ENCODE peak calls at places on chromosomes 3 and 15, in ten cellular contexts. E is CD8-positive, alpha-beta T cell; N is glutamatergic neuron; J is cardiac muscle cell; O is astrocyte of the spinal cord; K is GM10248; F is PC-9; W is RWPE1; Q is GM23338; Y is psoas muscle. D is an unnamed sample.
A peak's percentile ranks its signal among the peaks of the same experiment; 100 is the strongest.

GRCh38 chr3:28672411-28672810 is 323.8 kb upstream of the AZI2 start:
- DNase-seq in Q (no peak), F (no peak), O (no peak), E (no peak), Y (no peak), K (no peak), J (no peak), N (no peak), W (no peak), D (no peak)

GRCh38 chr15:29086891-29087290 is 182.7 kb downstream of the NSMCE3 start:
- DNase-seq in W (no peak), N (no peak), Y (no peak), Q (no peak), E (no peak), F (no peak), J (no peak), K (no peak), O (no peak), D (no peak)

GRCh38 chr15:92909131-92909781 is 9.1 kb downstream of the CHD2 start:
- DNase-seq in N (no peak), K (no peak), O (peak; percentile 76), J (no peak), Q (no peak), W (no peak), Y (no peak), F (no peak), E (no peak), D (no peak)

GRCh38 chr15:61335998-61336648 is 107.0 kb upstream of the RORA start:
- DNase-seq in N (no peak), W (no peak), E (no peak), Y (no peak), F (no peak), K (no peak), O (no peak), Q (no peak), J (no peak), D (no peak)

GRCh38 chr15:93716615-93717221 is 514.6 kb upstream of the MCTP2 start:
- DNase-seq in E (no peak), W (no peak), J (no peak), O (no peak), N (no peak), Q (no peak), Y (no peak), K (no peak), F (no peak), D (no peak)

GRCh38 chr3:197300361-197300760 is 1.9 kb upstream of the DLG1 start:
- DNase-seq in J (no peak), W (no peak), E (no peak), Q (no peak), O (no peak), Y (no peak), F (no peak), K (no peak), N (no peak), D (no peak)

GRCh38 chr15:85496551-85497545 is 116.4 kb downstream of the AKAP13 start:
- DNase-seq in F (no peak), N (no peak), O (no peak), J (no peak), K (no peak), E (no peak), Q (no peak), Y (no peak), W (no peak), D (no peak)

GRCh38 chr3:184648726-184649125 is 63.1 kb downstream of the MAGEF1 start:
- DNase-seq in K (no peak), E (no peak), N (no peak), Y (no peak), J (no peak), F (no peak), W (no peak), Q (no peak), O (no peak), D (no peak)

GRCh38 chr3:155556531-155556930 is 188.3 kb downstream of the PLCH1 start:
- DNase-seq in F (no peak), J (peak; percentile 1), N (no peak), O (no peak), E (no peak), Y (no peak), K (no peak), Q (no peak), W (no peak), D (no peak)

GRCh38 chr15:90227816-90228772 is 5.6 kb downstream of the CIB1 start:
- DNase-seq in K (no peak), F (no peak), N (no peak), Y (no peak), O (no peak), Q (no peak), W (no peak), E (no peak), J (no peak), D (no peak)

GRCh38 chr3:172513488-172513887 is 9.7 kb downstream of the TNFSF10 start:
- DNase-seq in O (no peak), E (no peak), N (no peak), Q (no peak), Y (no peak), K (no peak), J (no peak), W (no peak), F (no peak), D (no peak)

GRCh38 chr15:63832620-63833245 is 1.0 kb downstream of the HERC1 start:
- DNase-seq in J (no peak), E (no peak), K (no peak), F (peak; percentile 6), Y (no peak), N (no peak), Q (peak; percentile 12), O (no peak), W (no peak), D (no peak)

GRCh38 chr3:170470063-170471006 is 51.7 kb downstream of the CLDN11 start:
- DNase-seq in J (no peak), Y (no peak), O (peak; percentile 65), N (no peak), E (no peak), F (no peak), W (no peak), K (no peak), Q (no peak), D (no peak)

GRCh38 chr15:49421991-49422390 is 1.1 kb upstream of the FGF7 start:
- DNase-seq in E (no peak), F (peak; percentile 22), W (peak; percentile 23), Q (peak; percentile 75), J (peak; percentile 49), K (peak; percentile 26), N (no peak), O (peak; percentile 76), Y (peak; percentile 62), D (no peak)

GRCh38 chr3:114504941-114505632 is 211.3 kb downstream of the TIGIT start:
- DNase-seq in Y (no peak), J (no peak), N (no peak), K (no peak), O (no peak), W (no peak), E (no peak), Q (no peak), F (no peak), D (no peak)

GRCh38 chr15:47184003-47184404 is 533.3 kb upstream of the SEMA6D start:
- DNase-seq in W (no peak), O (no peak), F (no peak), J (peak; percentile 67), Y (peak; percentile 56), N (peak; percentile 79), Q (peak; percentile 74), K (peak; percentile 21), E (no peak), D (peak; percentile 40)

DNA sequence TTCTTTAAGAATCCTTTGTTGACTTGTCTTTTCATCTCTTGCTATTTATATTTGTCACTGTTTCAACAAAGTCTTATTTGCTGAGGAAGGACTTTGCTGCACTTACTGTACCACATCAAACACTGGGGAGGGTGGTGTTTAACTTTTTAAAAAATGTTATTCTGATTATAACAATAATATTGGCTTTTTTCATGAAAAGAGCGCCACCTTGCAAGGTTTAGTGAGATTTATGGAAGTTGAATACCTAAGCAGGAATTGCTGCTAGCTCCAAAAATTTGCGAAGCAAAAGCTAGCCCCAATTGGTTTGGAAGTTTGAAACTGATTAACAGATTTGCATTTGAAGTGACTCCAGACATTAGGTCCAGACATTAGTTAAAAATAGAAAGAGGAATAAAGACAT is 6.7 kb downstream of the ZIC1 start:
- DNase-seq in J (no peak), W (no peak), Y (no peak), K (no peak), N (no peak), E (no peak), Q (no peak), F (no peak), O (peak; percentile 65), D (no peak)
- TF ChIP-seq CTCF in J (no peak), W (no peak), Y (no peak), K (no peak), N (no peak), E (no peak), Q (peak; percentile 44), F (no peak), O (peak; percentile 34), D (no peak)

GRCh38 chr3:46896386-46896785 is 18.9 kb downstream of the PTH1R start:
- DNase-seq in N (no peak), J (no peak), E (no peak), Q (no peak), Y (peak; percentile 55), F (no peak), O (no peak), W (no peak), K (no peak), D (no peak)
- TF ChIP-seq CTCF in N (no peak), J (no peak), E (no peak), Q (no peak), Y (no peak), F (no peak), O (no peak), W (no peak), K (no peak), D (no peak)

GRCh38 chr3:129881261-129881660 is 12.2 kb downstream of the TMCC1 start:
- DNase-seq in N (no peak), J (no peak), O (no peak), F (no peak), E (no peak), W (no peak), K (no peak), Q (no peak), Y (no peak), D (no peak)
- TF ChIP-seq CTCF in N (no peak), J (no peak), O (no peak), F (no peak), E (no peak), W (no peak), K (no peak), Q (no peak), Y (no peak), D (no peak)

DNA sequence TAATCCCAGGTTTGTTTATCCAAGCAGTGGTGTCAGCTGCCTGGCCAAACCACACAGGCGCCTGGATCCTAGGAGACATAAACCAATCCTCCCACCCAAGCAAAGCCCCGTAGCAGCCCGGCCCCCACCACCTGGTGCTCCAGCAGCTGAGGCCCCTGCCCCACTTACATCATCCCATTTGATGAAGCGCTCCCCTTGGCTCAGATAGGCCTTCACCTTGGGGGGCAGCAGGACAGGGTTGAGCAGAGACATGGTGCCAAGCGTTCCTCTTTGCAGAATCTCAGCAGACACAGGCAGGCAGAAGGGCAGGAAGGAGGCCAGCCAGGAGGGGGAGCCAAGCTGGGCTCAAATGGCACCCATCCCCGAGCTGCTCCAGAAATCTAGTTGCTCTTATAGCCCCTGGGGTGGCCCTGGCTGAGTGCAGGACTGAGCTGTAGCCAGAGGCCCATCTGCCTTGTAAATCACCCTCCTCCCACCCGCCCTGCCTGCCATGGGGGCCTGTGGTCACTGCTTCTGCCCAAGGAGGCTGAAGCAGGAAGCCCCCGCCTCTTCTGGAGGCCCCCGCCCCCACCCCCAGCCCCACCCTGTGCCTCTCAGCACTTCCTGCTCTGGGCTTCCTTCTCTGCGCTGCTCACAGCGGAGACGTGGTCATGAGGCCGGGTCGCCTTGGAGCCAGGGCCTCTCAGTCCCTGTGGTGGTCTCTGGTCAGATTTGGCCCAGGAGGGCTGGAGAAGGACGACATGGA is at the start of gene PLCB2:
- DNase-seq in K (peak; percentile 84), N (peak; percentile 54), J (no peak), O (no peak), W (no peak), E (peak; percentile 45), Q (peak; percentile 68), Y (peak; percentile 69), F (no peak), D (no peak)
- TF ChIP-seq CTCF in K (peak; percentile 45), N (no peak), J (peak; percentile 25), O (peak; percentile 43), W (no peak), E (peak; percentile 57), Q (peak; percentile 45), Y (no peak), F (no peak), D (peak; percentile 17)

D was measured in progenitor cell of endocrine pancreas.